ENCODE peak calls at places on chromosomes 13 and 19, in eight cellular contexts. One of them, this sample, is unnamed.

GRCh38 chr13:44662515-44662914 is 86.4 kb upstream of the TSC22D1 start:
- ATAC-seq in left cardiac atrium: no peak
- ATAC-seq in stimulated activated naive CD8-positive, alpha-beta T cell treated with anti-CD3 and anti-CD28 coated beads, Interleukin-15, amount 100 ng/mL, for 72 hours: no peak
- ATAC-seq in effector memory CD8-positive, alpha-beta T cell: no peak
- ATAC-seq in naive B cell: no peak
- ATAC-seq in body of pancreas: no peak
- ATAC-seq in stimulated activated effector memory CD8-positive, alpha-beta T cell treated with anti-CD3 and anti-CD28 coated beads, Interleukin-12 subunit alpha, Interleukin-12 subunit beta, amount 100 ng/mL, for 72 hours: no peak
- ATAC-seq in naive thymus-derived CD8-positive, alpha-beta T cell: no peak
- ATAC-seq in this sample: no peak

GRCh38 chr13:20170931-20171330 is 10.1 kb upstream of the GJA3 start:
- ATAC-seq in left cardiac atrium: no peak
- ATAC-seq in stimulated activated naive CD8-positive, alpha-beta T cell treated with anti-CD3 and anti-CD28 coated beads, Interleukin-15, amount 100 ng/mL, for 72 hours: no peak
- ATAC-seq in effector memory CD8-positive, alpha-beta T cell: no peak
- ATAC-seq in naive B cell: no peak
- ATAC-seq in body of pancreas: no peak
- ATAC-seq in stimulated activated effector memory CD8-positive, alpha-beta T cell treated with anti-CD3 and anti-CD28 coated beads, Interleukin-12 subunit alpha, Interleukin-12 subunit beta, amount 100 ng/mL, for 72 hours: no peak
- ATAC-seq in naive thymus-derived CD8-positive, alpha-beta T cell: no peak
- ATAC-seq in this sample: peak

GRCh38 chr19:36152061-36152885 is at the start of gene COX7A1:
- ATAC-seq in left cardiac atrium: peak
- ATAC-seq in stimulated activated naive CD8-positive, alpha-beta T cell treated with anti-CD3 and anti-CD28 coated beads, Interleukin-15, amount 100 ng/mL, for 72 hours: no peak
- ATAC-seq in effector memory CD8-positive, alpha-beta T cell: no peak
- ATAC-seq in naive B cell: no peak
- ATAC-seq in body of pancreas: peak
- ATAC-seq in stimulated activated effector memory CD8-positive, alpha-beta T cell treated with anti-CD3 and anti-CD28 coated beads, Interleukin-12 subunit alpha, Interleukin-12 subunit beta, amount 100 ng/mL, for 72 hours: no peak
- ATAC-seq in naive thymus-derived CD8-positive, alpha-beta T cell: no peak
- ATAC-seq in this sample: peak

GRCh38 chr13:74444161-74444571 is 310.0 kb upstream of the KLF12 start:
- ATAC-seq in left cardiac atrium: peak
- ATAC-seq in stimulated activated naive CD8-positive, alpha-beta T cell treated with anti-CD3 and anti-CD28 coated beads, Interleukin-15, amount 100 ng/mL, for 72 hours: no peak
- ATAC-seq in effector memory CD8-positive, alpha-beta T cell: no peak
- ATAC-seq in naive B cell: no peak
- ATAC-seq in body of pancreas: no peak
- ATAC-seq in stimulated activated effector memory CD8-positive, alpha-beta T cell treated with anti-CD3 and anti-CD28 coated beads, Interleukin-12 subunit alpha, Interleukin-12 subunit beta, amount 100 ng/mL, for 72 hours: no peak
- ATAC-seq in naive thymus-derived CD8-positive, alpha-beta T cell: no peak
- ATAC-seq in this sample: no peak

GRCh38 chr13:107438251-107438650 is 777.1 kb downstream of the LIG4 start:
- ATAC-seq in left cardiac atrium: no peak
- ATAC-seq in stimulated activated naive CD8-positive, alpha-beta T cell treated with anti-CD3 and anti-CD28 coated beads, Interleukin-15, amount 100 ng/mL, for 72 hours: no peak
- ATAC-seq in effector memory CD8-positive, alpha-beta T cell: no peak
- ATAC-seq in naive B cell: no peak
- ATAC-seq in body of pancreas: no peak
- ATAC-seq in stimulated activated effector memory CD8-positive, alpha-beta T cell treated with anti-CD3 and anti-CD28 coated beads, Interleukin-12 subunit alpha, Interleukin-12 subunit beta, amount 100 ng/mL, for 72 hours: no peak
- ATAC-seq in naive thymus-derived CD8-positive, alpha-beta T cell: no peak
- ATAC-seq in this sample: no peak

GRCh38 chr19:5006201-5006600 is 37.3 kb downstream of the KDM4B start:
- ATAC-seq in left cardiac atrium: peak
- ATAC-seq in stimulated activated naive CD8-positive, alpha-beta T cell treated with anti-CD3 and anti-CD28 coated beads, Interleukin-15, amount 100 ng/mL, for 72 hours: no peak
- ATAC-seq in effector memory CD8-positive, alpha-beta T cell: no peak
- ATAC-seq in naive B cell: no peak
- ATAC-seq in body of pancreas: no peak
- ATAC-seq in stimulated activated effector memory CD8-positive, alpha-beta T cell treated with anti-CD3 and anti-CD28 coated beads, Interleukin-12 subunit alpha, Interleukin-12 subunit beta, amount 100 ng/mL, for 72 hours: no peak
- ATAC-seq in naive thymus-derived CD8-positive, alpha-beta T cell: no peak
- ATAC-seq in this sample: no peak

GRCh38 chr19:4523306-4524110 is 5.2 kb upstream of the PLIN4 start:
- ATAC-seq in left cardiac atrium: no peak
- ATAC-seq in stimulated activated naive CD8-positive, alpha-beta T cell treated with anti-CD3 and anti-CD28 coated beads, Interleukin-15, amount 100 ng/mL, for 72 hours: no peak
- ATAC-seq in effector memory CD8-positive, alpha-beta T cell: no peak
- ATAC-seq in naive B cell: no peak
- ATAC-seq in body of pancreas: peak
- ATAC-seq in stimulated activated effector memory CD8-positive, alpha-beta T cell treated with anti-CD3 and anti-CD28 coated beads, Interleukin-12 subunit alpha, Interleukin-12 subunit beta, amount 100 ng/mL, for 72 hours: no peak
- ATAC-seq in naive thymus-derived CD8-positive, alpha-beta T cell: no peak
- ATAC-seq in this sample: peak

GRCh38 chr19:51352783-51353360 is 10.9 kb upstream of the VSIG10L start:
- ATAC-seq in left cardiac atrium: no peak
- ATAC-seq in stimulated activated naive CD8-positive, alpha-beta T cell treated with anti-CD3 and anti-CD28 coated beads, Interleukin-15, amount 100 ng/mL, for 72 hours: no peak
- ATAC-seq in effector memory CD8-positive, alpha-beta T cell: no peak
- ATAC-seq in naive B cell: no peak
- ATAC-seq in body of pancreas: no peak
- ATAC-seq in stimulated activated effector memory CD8-positive, alpha-beta T cell treated with anti-CD3 and anti-CD28 coated beads, Interleukin-12 subunit alpha, Interleukin-12 subunit beta, amount 100 ng/mL, for 72 hours: no peak
- ATAC-seq in naive thymus-derived CD8-positive, alpha-beta T cell: no peak
- ATAC-seq in this sample: no peak

GRCh38 chr13:60260440-60260839 is 96.7 kb upstream of the DIAPH3 start:
- ATAC-seq in left cardiac atrium: no peak
- ATAC-seq in stimulated activated naive CD8-positive, alpha-beta T cell treated with anti-CD3 and anti-CD28 coated beads, Interleukin-15, amount 100 ng/mL, for 72 hours: no peak
- ATAC-seq in effector memory CD8-positive, alpha-beta T cell: no peak
- ATAC-seq in naive B cell: no peak
- ATAC-seq in body of pancreas: no peak
- ATAC-seq in stimulated activated effector memory CD8-positive, alpha-beta T cell treated with anti-CD3 and anti-CD28 coated beads, Interleukin-12 subunit alpha, Interleukin-12 subunit beta, amount 100 ng/mL, for 72 hours: no peak
- ATAC-seq in naive thymus-derived CD8-positive, alpha-beta T cell: no peak
- ATAC-seq in this sample: no peak

GRCh38 chr13:73822671-73823592 is 311.3 kb downstream of the KLF12 start:
- ATAC-seq in left cardiac atrium: no peak
- ATAC-seq in stimulated activated naive CD8-positive, alpha-beta T cell treated with anti-CD3 and anti-CD28 coated beads, Interleukin-15, amount 100 ng/mL, for 72 hours: no peak
- ATAC-seq in effector memory CD8-positive, alpha-beta T cell: no peak
- ATAC-seq in naive B cell: no peak
- ATAC-seq in body of pancreas: no peak
- ATAC-seq in stimulated activated effector memory CD8-positive, alpha-beta T cell treated with anti-CD3 and anti-CD28 coated beads, Interleukin-12 subunit alpha, Interleukin-12 subunit beta, amount 100 ng/mL, for 72 hours: no peak
- ATAC-seq in naive thymus-derived CD8-positive, alpha-beta T cell: no peak
- ATAC-seq in this sample: no peak

GRCh38 chr13:114334305-114335053 is 20.2 kb downstream of the CHAMP1 start:
- ATAC-seq in left cardiac atrium: no peak
- ATAC-seq in stimulated activated naive CD8-positive, alpha-beta T cell treated with anti-CD3 and anti-CD28 coated beads, Interleukin-15, amount 100 ng/mL, for 72 hours: no peak
- ATAC-seq in effector memory CD8-positive, alpha-beta T cell: no peak
- ATAC-seq in naive B cell: peak
- ATAC-seq in body of pancreas: no peak
- ATAC-seq in stimulated activated effector memory CD8-positive, alpha-beta T cell treated with anti-CD3 and anti-CD28 coated beads, Interleukin-12 subunit alpha, Interleukin-12 subunit beta, amount 100 ng/mL, for 72 hours: no peak
- ATAC-seq in naive thymus-derived CD8-positive, alpha-beta T cell: no peak
- ATAC-seq in this sample: no peak

GRCh38 chr19:1189419-1189818 is 15.4 kb upstream of the SBNO2 start:
- ATAC-seq in left cardiac atrium: peak
- ATAC-seq in stimulated activated naive CD8-positive, alpha-beta T cell treated with anti-CD3 and anti-CD28 coated beads, Interleukin-15, amount 100 ng/mL, for 72 hours: peak
- ATAC-seq in effector memory CD8-positive, alpha-beta T cell: peak
- ATAC-seq in naive B cell: no peak
- ATAC-seq in body of pancreas: no peak
- ATAC-seq in stimulated activated effector memory CD8-positive, alpha-beta T cell treated with anti-CD3 and anti-CD28 coated beads, Interleukin-12 subunit alpha, Interleukin-12 subunit beta, amount 100 ng/mL, for 72 hours: peak
- ATAC-seq in naive thymus-derived CD8-positive, alpha-beta T cell: peak
- ATAC-seq in this sample: no peak

GRCh38 chr19:4375164-4375619 is 25.2 kb downstream of the SH3GL1 start:
- ATAC-seq in left cardiac atrium: no peak
- ATAC-seq in stimulated activated naive CD8-positive, alpha-beta T cell treated with anti-CD3 and anti-CD28 coated beads, Interleukin-15, amount 100 ng/mL, for 72 hours: no peak
- ATAC-seq in effector memory CD8-positive, alpha-beta T cell: no peak
- ATAC-seq in naive B cell: no peak
- ATAC-seq in body of pancreas: peak
- ATAC-seq in stimulated activated effector memory CD8-positive, alpha-beta T cell treated with anti-CD3 and anti-CD28 coated beads, Interleukin-12 subunit alpha, Interleukin-12 subunit beta, amount 100 ng/mL, for 72 hours: no peak
- ATAC-seq in naive thymus-derived CD8-positive, alpha-beta T cell: no peak
- ATAC-seq in this sample: no peak

GRCh38 chr19:2739602-2740313 is at the start of gene SLC39A3:
- ATAC-seq in left cardiac atrium: peak
- ATAC-seq in stimulated activated naive CD8-positive, alpha-beta T cell treated with anti-CD3 and anti-CD28 coated beads, Interleukin-15, amount 100 ng/mL, for 72 hours: peak
- ATAC-seq in effector memory CD8-positive, alpha-beta T cell: peak
- ATAC-seq in naive B cell: peak
- ATAC-seq in body of pancreas: peak
- ATAC-seq in stimulated activated effector memory CD8-positive, alpha-beta T cell treated with anti-CD3 and anti-CD28 coated beads, Interleukin-12 subunit alpha, Interleukin-12 subunit beta, amount 100 ng/mL, for 72 hours: peak
- ATAC-seq in naive thymus-derived CD8-positive, alpha-beta T cell: peak
- ATAC-seq in this sample: peak

GRCh38 chr19:1249298-1249989 is 1.1 kb downstream of the MIDN start:
- ATAC-seq in left cardiac atrium: peak
- ATAC-seq in stimulated activated naive CD8-positive, alpha-beta T cell treated with anti-CD3 and anti-CD28 coated beads, Interleukin-15, amount 100 ng/mL, for 72 hours: peak
- ATAC-seq in effector memory CD8-positive, alpha-beta T cell: peak
- ATAC-seq in naive B cell: peak
- ATAC-seq in body of pancreas: peak
- ATAC-seq in stimulated activated effector memory CD8-positive, alpha-beta T cell treated with anti-CD3 and anti-CD28 coated beads, Interleukin-12 subunit alpha, Interleukin-12 subunit beta, amount 100 ng/mL, for 72 hours: peak
- ATAC-seq in naive thymus-derived CD8-positive, alpha-beta T cell: peak
- ATAC-seq in this sample: peak

GRCh38 chr13:42905542-42905941 is 86.5 kb downstream of the EPSTI1 start:
- ATAC-seq in left cardiac atrium: no peak
- ATAC-seq in stimulated activated naive CD8-positive, alpha-beta T cell treated with anti-CD3 and anti-CD28 coated beads, Interleukin-15, amount 100 ng/mL, for 72 hours: no peak
- ATAC-seq in effector memory CD8-positive, alpha-beta T cell: no peak
- ATAC-seq in naive B cell: no peak
- ATAC-seq in body of pancreas: no peak
- ATAC-seq in stimulated activated effector memory CD8-positive, alpha-beta T cell treated with anti-CD3 and anti-CD28 coated beads, Interleukin-12 subunit alpha, Interleukin-12 subunit beta, amount 100 ng/mL, for 72 hours: no peak
- ATAC-seq in naive thymus-derived CD8-positive, alpha-beta T cell: no peak
- ATAC-seq in this sample: no peak

GRCh38 chr19:1921825-1922224 is 16.6 kb downstream of the ADAT3 start:
- ATAC-seq in left cardiac atrium: no peak
- ATAC-seq in stimulated activated naive CD8-positive, alpha-beta T cell treated with anti-CD3 and anti-CD28 coated beads, Interleukin-15, amount 100 ng/mL, for 72 hours: no peak
- ATAC-seq in effector memory CD8-positive, alpha-beta T cell: no peak
- ATAC-seq in naive B cell: no peak
- ATAC-seq in body of pancreas: no peak
- ATAC-seq in stimulated activated effector memory CD8-positive, alpha-beta T cell treated with anti-CD3 and anti-CD28 coated beads, Interleukin-12 subunit alpha, Interleukin-12 subunit beta, amount 100 ng/mL, for 72 hours: peak
- ATAC-seq in naive thymus-derived CD8-positive, alpha-beta T cell: no peak
- ATAC-seq in this sample: no peak

GRCh38 chr13:80477641-80478443 is 136.9 kb upstream of the SPRY2 start:
- ATAC-seq in left cardiac atrium: no peak
- ATAC-seq in stimulated activated naive CD8-positive, alpha-beta T cell treated with anti-CD3 and anti-CD28 coated beads, Interleukin-15, amount 100 ng/mL, for 72 hours: no peak
- ATAC-seq in effector memory CD8-positive, alpha-beta T cell: peak
- ATAC-seq in naive B cell: no peak
- ATAC-seq in body of pancreas: no peak
- ATAC-seq in stimulated activated effector memory CD8-positive, alpha-beta T cell treated with anti-CD3 and anti-CD28 coated beads, Interleukin-12 subunit alpha, Interleukin-12 subunit beta, amount 100 ng/mL, for 72 hours: peak
- ATAC-seq in naive thymus-derived CD8-positive, alpha-beta T cell: no peak
- ATAC-seq in this sample: no peak

GRCh38 chr13:84446972-84447700 is 564.9 kb upstream of the SLITRK1 start:
- ATAC-seq in left cardiac atrium: no peak
- ATAC-seq in stimulated activated naive CD8-positive, alpha-beta T cell treated with anti-CD3 and anti-CD28 coated beads, Interleukin-15, amount 100 ng/mL, for 72 hours: no peak
- ATAC-seq in effector memory CD8-positive, alpha-beta T cell: no peak
- ATAC-seq in naive B cell: no peak
- ATAC-seq in body of pancreas: no peak
- ATAC-seq in stimulated activated effector memory CD8-positive, alpha-beta T cell treated with anti-CD3 and anti-CD28 coated beads, Interleukin-12 subunit alpha, Interleukin-12 subunit beta, amount 100 ng/mL, for 72 hours: peak
- ATAC-seq in naive thymus-derived CD8-positive, alpha-beta T cell: no peak
- ATAC-seq in this sample: no peak

GRCh38 chr19:12696366-12697335 is at the start of gene FBXW9:
- ATAC-seq in left cardiac atrium: peak
- ATAC-seq in stimulated activated naive CD8-positive, alpha-beta T cell treated with anti-CD3 and anti-CD28 coated beads, Interleukin-15, amount 100 ng/mL, for 72 hours: peak
- ATAC-seq in effector memory CD8-positive, alpha-beta T cell: peak
- ATAC-seq in naive B cell: peak
- ATAC-seq in body of pancreas: peak
- ATAC-seq in stimulated activated effector memory CD8-positive, alpha-beta T cell treated with anti-CD3 and anti-CD28 coated beads, Interleukin-12 subunit alpha, Interleukin-12 subunit beta, amount 100 ng/mL, for 72 hours: peak
- ATAC-seq in naive thymus-derived CD8-positive, alpha-beta T cell: peak
- ATAC-seq in this sample: peak

GRCh38 chr13:47841131-47841530 is 159.9 kb downstream of the SUCLA2 start:
- ATAC-seq in left cardiac atrium: no peak
- ATAC-seq in stimulated activated naive CD8-positive, alpha-beta T cell treated with anti-CD3 and anti-CD28 coated beads, Interleukin-15, amount 100 ng/mL, for 72 hours: no peak
- ATAC-seq in effector memory CD8-positive, alpha-beta T cell: no peak
- ATAC-seq in naive B cell: no peak
- ATAC-seq in body of pancreas: no peak
- ATAC-seq in stimulated activated effector memory CD8-positive, alpha-beta T cell treated with anti-CD3 and anti-CD28 coated beads, Interleukin-12 subunit alpha, Interleukin-12 subunit beta, amount 100 ng/mL, for 72 hours: no peak
- ATAC-seq in naive thymus-derived CD8-positive, alpha-beta T cell: no peak
- ATAC-seq in this sample: peak

GRCh38 chr13:25232937-25233515 is 54.3 kb downstream of the MTMR6 start:
- ATAC-seq in left cardiac atrium: no peak
- ATAC-seq in stimulated activated naive CD8-positive, alpha-beta T cell treated with anti-CD3 and anti-CD28 coated beads, Interleukin-15, amount 100 ng/mL, for 72 hours: peak
- ATAC-seq in effector memory CD8-positive, alpha-beta T cell: no peak
- ATAC-seq in naive B cell: peak
- ATAC-seq in body of pancreas: peak
- ATAC-seq in stimulated activated effector memory CD8-positive, alpha-beta T cell treated with anti-CD3 and anti-CD28 coated beads, Interleukin-12 subunit alpha, Interleukin-12 subunit beta, amount 100 ng/mL, for 72 hours: no peak
- ATAC-seq in naive thymus-derived CD8-positive, alpha-beta T cell: no peak
- ATAC-seq in this sample: peak

GRCh38 chr19:37997911-37998344 is 90.9 kb downstream of the SIPA1L3 start:
- ATAC-seq in left cardiac atrium: peak
- ATAC-seq in stimulated activated naive CD8-positive, alpha-beta T cell treated with anti-CD3 and anti-CD28 coated beads, Interleukin-15, amount 100 ng/mL, for 72 hours: peak
- ATAC-seq in effector memory CD8-positive, alpha-beta T cell: no peak
- ATAC-seq in naive B cell: no peak
- ATAC-seq in body of pancreas: no peak
- ATAC-seq in stimulated activated effector memory CD8-positive, alpha-beta T cell treated with anti-CD3 and anti-CD28 coated beads, Interleukin-12 subunit alpha, Interleukin-12 subunit beta, amount 100 ng/mL, for 72 hours: peak
- ATAC-seq in naive thymus-derived CD8-positive, alpha-beta T cell: no peak
- ATAC-seq in this sample: peak

GRCh38 chr19:45920458-45920857 is 5.9 kb upstream of the NANOS2 start:
- ATAC-seq in left cardiac atrium: no peak
- ATAC-seq in stimulated activated naive CD8-positive, alpha-beta T cell treated with anti-CD3 and anti-CD28 coated beads, Interleukin-15, amount 100 ng/mL, for 72 hours: peak
- ATAC-seq in effector memory CD8-positive, alpha-beta T cell: no peak
- ATAC-seq in naive B cell: no peak
- ATAC-seq in body of pancreas: no peak
- ATAC-seq in stimulated activated effector memory CD8-positive, alpha-beta T cell treated with anti-CD3 and anti-CD28 coated beads, Interleukin-12 subunit alpha, Interleukin-12 subunit beta, amount 100 ng/mL, for 72 hours: peak
- ATAC-seq in naive thymus-derived CD8-positive, alpha-beta T cell: no peak
- ATAC-seq in this sample: no peak

GRCh38 chr19:46927106-46927505 is 66.3 kb downstream of the ARHGAP35 start:
- ATAC-seq in left cardiac atrium: no peak
- ATAC-seq in stimulated activated naive CD8-positive, alpha-beta T cell treated with anti-CD3 and anti-CD28 coated beads, Interleukin-15, amount 100 ng/mL, for 72 hours: no peak
- ATAC-seq in effector memory CD8-positive, alpha-beta T cell: no peak
- ATAC-seq in naive B cell: no peak
- ATAC-seq in body of pancreas: no peak
- ATAC-seq in stimulated activated effector memory CD8-positive, alpha-beta T cell treated with anti-CD3 and anti-CD28 coated beads, Interleukin-12 subunit alpha, Interleukin-12 subunit beta, amount 100 ng/mL, for 72 hours: no peak
- ATAC-seq in naive thymus-derived CD8-positive, alpha-beta T cell: no peak
- ATAC-seq in this sample: no peak

GRCh38 chr19:7213628-7214328 is 80.4 kb downstream of the INSR start:
- ATAC-seq in left cardiac atrium: no peak
- ATAC-seq in stimulated activated naive CD8-positive, alpha-beta T cell treated with anti-CD3 and anti-CD28 coated beads, Interleukin-15, amount 100 ng/mL, for 72 hours: no peak
- ATAC-seq in effector memory CD8-positive, alpha-beta T cell: no peak
- ATAC-seq in naive B cell: peak
- ATAC-seq in body of pancreas: no peak
- ATAC-seq in stimulated activated effector memory CD8-positive, alpha-beta T cell treated with anti-CD3 and anti-CD28 coated beads, Interleukin-12 subunit alpha, Interleukin-12 subunit beta, amount 100 ng/mL, for 72 hours: no peak
- ATAC-seq in naive thymus-derived CD8-positive, alpha-beta T cell: no peak
- ATAC-seq in this sample: peak

GRCh38 chr19:5916201-5916708 is 2.2 kb downstream of the CAPS start:
- ATAC-seq in left cardiac atrium: no peak
- ATAC-seq in stimulated activated naive CD8-positive, alpha-beta T cell treated with anti-CD3 and anti-CD28 coated beads, Interleukin-15, amount 100 ng/mL, for 72 hours: no peak
- ATAC-seq in effector memory CD8-positive, alpha-beta T cell: no peak
- ATAC-seq in naive B cell: no peak
- ATAC-seq in body of pancreas: no peak
- ATAC-seq in stimulated activated effector memory CD8-positive, alpha-beta T cell treated with anti-CD3 and anti-CD28 coated beads, Interleukin-12 subunit alpha, Interleukin-12 subunit beta, amount 100 ng/mL, for 72 hours: no peak
- ATAC-seq in naive thymus-derived CD8-positive, alpha-beta T cell: no peak
- ATAC-seq in this sample: no peak

GRCh38 chr19:17669419-17669818 is 18.7 kb downstream of the UNC13A start:
- ATAC-seq in left cardiac atrium: no peak
- ATAC-seq in stimulated activated naive CD8-positive, alpha-beta T cell treated with anti-CD3 and anti-CD28 coated beads, Interleukin-15, amount 100 ng/mL, for 72 hours: no peak
- ATAC-seq in effector memory CD8-positive, alpha-beta T cell: no peak
- ATAC-seq in naive B cell: no peak
- ATAC-seq in body of pancreas: no peak
- ATAC-seq in stimulated activated effector memory CD8-positive, alpha-beta T cell treated with anti-CD3 and anti-CD28 coated beads, Interleukin-12 subunit alpha, Interleukin-12 subunit beta, amount 100 ng/mL, for 72 hours: no peak
- ATAC-seq in naive thymus-derived CD8-positive, alpha-beta T cell: no peak
- ATAC-seq in this sample: peak

GRCh38 chr19:4510435-4511255 is 7.6 kb downstream of the PLIN4 start:
- ATAC-seq in left cardiac atrium: peak
- ATAC-seq in stimulated activated naive CD8-positive, alpha-beta T cell treated with anti-CD3 and anti-CD28 coated beads, Interleukin-15, amount 100 ng/mL, for 72 hours: peak
- ATAC-seq in effector memory CD8-positive, alpha-beta T cell: no peak
- ATAC-seq in naive B cell: no peak
- ATAC-seq in body of pancreas: no peak
- ATAC-seq in stimulated activated effector memory CD8-positive, alpha-beta T cell treated with anti-CD3 and anti-CD28 coated beads, Interleukin-12 subunit alpha, Interleukin-12 subunit beta, amount 100 ng/mL, for 72 hours: no peak
- ATAC-seq in naive thymus-derived CD8-positive, alpha-beta T cell: peak
- ATAC-seq in this sample: peak

GRCh38 chr19:5951338-5951861 is 26.5 kb downstream of the RANBP3 start:
- ATAC-seq in left cardiac atrium: peak
- ATAC-seq in stimulated activated naive CD8-positive, alpha-beta T cell treated with anti-CD3 and anti-CD28 coated beads, Interleukin-15, amount 100 ng/mL, for 72 hours: no peak
- ATAC-seq in effector memory CD8-positive, alpha-beta T cell: no peak
- ATAC-seq in naive B cell: peak
- ATAC-seq in body of pancreas: no peak
- ATAC-seq in stimulated activated effector memory CD8-positive, alpha-beta T cell treated with anti-CD3 and anti-CD28 coated beads, Interleukin-12 subunit alpha, Interleukin-12 subunit beta, amount 100 ng/mL, for 72 hours: no peak
- ATAC-seq in naive thymus-derived CD8-positive, alpha-beta T cell: no peak
- ATAC-seq in this sample: peak

GRCh38 chr13:45481688-45482087 is 16.9 kb downstream of the COG3 start:
- ATAC-seq in left cardiac atrium: no peak
- ATAC-seq in stimulated activated naive CD8-positive, alpha-beta T cell treated with anti-CD3 and anti-CD28 coated beads, Interleukin-15, amount 100 ng/mL, for 72 hours: no peak
- ATAC-seq in effector memory CD8-positive, alpha-beta T cell: no peak
- ATAC-seq in naive B cell: no peak
- ATAC-seq in body of pancreas: no peak
- ATAC-seq in stimulated activated effector memory CD8-positive, alpha-beta T cell treated with anti-CD3 and anti-CD28 coated beads, Interleukin-12 subunit alpha, Interleukin-12 subunit beta, amount 100 ng/mL, for 72 hours: no peak
- ATAC-seq in naive thymus-derived CD8-positive, alpha-beta T cell: no peak
- ATAC-seq in this sample: no peak

GRCh38 chr13:90498816-90499215 is 848.7 kb upstream of the MIR17HG start:
- ATAC-seq in left cardiac atrium: no peak
- ATAC-seq in stimulated activated naive CD8-positive, alpha-beta T cell treated with anti-CD3 and anti-CD28 coated beads, Interleukin-15, amount 100 ng/mL, for 72 hours: no peak
- ATAC-seq in effector memory CD8-positive, alpha-beta T cell: no peak
- ATAC-seq in naive B cell: no peak
- ATAC-seq in body of pancreas: no peak
- ATAC-seq in stimulated activated effector memory CD8-positive, alpha-beta T cell treated with anti-CD3 and anti-CD28 coated beads, Interleukin-12 subunit alpha, Interleukin-12 subunit beta, amount 100 ng/mL, for 72 hours: no peak
- ATAC-seq in naive thymus-derived CD8-positive, alpha-beta T cell: no peak
- ATAC-seq in this sample: no peak

GRCh38 chr13:28866932-28867331 is 46.8 kb downstream of the MTUS2 start:
- ATAC-seq in left cardiac atrium: peak
- ATAC-seq in stimulated activated naive CD8-positive, alpha-beta T cell treated with anti-CD3 and anti-CD28 coated beads, Interleukin-15, amount 100 ng/mL, for 72 hours: no peak
- ATAC-seq in effector memory CD8-positive, alpha-beta T cell: no peak
- ATAC-seq in naive B cell: no peak
- ATAC-seq in body of pancreas: no peak
- ATAC-seq in stimulated activated effector memory CD8-positive, alpha-beta T cell treated with anti-CD3 and anti-CD28 coated beads, Interleukin-12 subunit alpha, Interleukin-12 subunit beta, amount 100 ng/mL, for 72 hours: no peak
- ATAC-seq in naive thymus-derived CD8-positive, alpha-beta T cell: no peak
- ATAC-seq in this sample: no peak